ENCODE peak calls at places on chromosome 15, in nine cellular contexts. V, S, H, L, R, C, U, E and K are unnamed samples. For H3K4me1 and H3K9me3, the result is how much of the 10 kb centered on the place peaks cover.

GRCh38 chr15:85702321-85703230 is 92.1 kb downstream of the KLHL25 start:
- DNase-seq in C (no peak), E (no peak), S (no peak), L (no peak), U (no peak), V (no peak), R (no peak), H (no peak), K (peak)

GRCh38 chr15:91919014-91919534 is 65.6 kb downstream of the SLCO3A1 start:
- DNase-seq in H (no peak), V (no peak), L (no peak), S (no peak), U (no peak), C (no peak), E (peak), R (no peak), K (no peak)

GRCh38 chr15:64443747-64444621 is 16.4 kb upstream of the ZNF609 start:
- DNase-seq in H (peak), C (no peak), E (no peak), L (no peak), S (peak), V (no peak), R (peak), U (no peak), K (no peak)

GRCh38 chr15:45448066-45448510 is 69.7 kb upstream of the GATM start:
- DNase-seq in L (no peak), E (no peak), C (no peak), R (no peak), H (no peak), U (no peak), V (no peak), S (no peak), K (no peak)

GRCh38 chr15:73231661-73232443 is 136.9 kb downstream of the HCN4 start:
- DNase-seq in U (no peak), S (no peak), V (no peak), L (no peak), C (no peak), R (no peak), H (no peak), E (no peak), K (no peak)

GRCh38 chr15:58246041-58246440 is 107.9 kb downstream of the AQP9 start:
- DNase-seq in R (no peak), H (no peak), S (no peak), E (no peak), V (no peak), U (no peak), L (no peak), C (no peak), K (no peak)

GRCh38 chr15:68252925-68253534 is 23.5 kb upstream of the CLN6 start:
- DNase-seq in L (no peak), C (peak), U (no peak), S (peak), V (peak), E (no peak), H (peak), R (peak), K (peak)

GRCh38 chr15:33960160-33960559 is 8.1 kb upstream of the CHRM5 start:
- DNase-seq in U (no peak), S (no peak), L (no peak), V (no peak), C (no peak), E (no peak), R (no peak), H (no peak), K (no peak)

GRCh38 chr15:31487811-31488436 is 161.3 kb downstream of the KLF13 start:
- DNase-seq in L (no peak), R (no peak), V (no peak), U (peak), H (no peak), E (no peak), S (no peak), C (no peak), K (no peak)

GRCh38 chr15:32844118-32844711 is 126.4 kb downstream of the GREM1 start:
- DNase-seq in V (no peak), U (no peak), H (peak), C (no peak), L (no peak), E (no peak), S (peak), R (no peak), K (no peak)

GRCh38 chr15:50953302-50953701 is 44.8 kb downstream of the AP4E1 start:
- DNase-seq in H (no peak), S (no peak), C (no peak), R (no peak), V (no peak), U (no peak), L (no peak), E (no peak), K (no peak)

GRCh38 chr15:68217341-68217740 is 12.2 kb downstream of the CLN6 start:
- DNase-seq in V (no peak), R (no peak), S (no peak), H (no peak), U (no peak), L (no peak), C (no peak), E (peak), K (no peak)

GRCh38 chr15:34337557-34338306 is at the start of gene SLC12A6:
- DNase-seq in C (peak), U (peak), S (peak), E (peak), V (peak), H (peak), L (peak), R (peak), K (peak)

GRCh38 chr15:84813931-84814330 is 3.2 kb upstream of the ALPK3 start:
- DNase-seq in L (no peak), R (no peak), E (no peak), V (no peak), U (no peak), H (no peak), C (no peak), S (no peak), K (no peak)

GRCh38 chr15:88651971-88652370 is 13.2 kb downstream of the ISG20 start:
- DNase-seq in H (no peak), L (peak), C (no peak), U (no peak), S (no peak), V (no peak), E (peak), R (peak), K (no peak)

GRCh38 chr15:40928975-40929729 is at the start of gene DLL4:
- DNase-seq in L (peak), U (peak), C (no peak), S (peak), E (no peak), R (peak), H (peak), V (peak), K (peak)

GRCh38 chr15:80780416-80781221 is 1.4 kb downstream of the CEMIP start:
- DNase-seq in V (peak), L (no peak), R (no peak), C (peak), E (no peak), H (peak), S (peak), U (peak), K (peak)

GRCh38 chr15:68370768-68371151 is 61.2 kb downstream of the ITGA11 start:
- DNase-seq in U (no peak), S (no peak), L (no peak), V (no peak), R (no peak), C (no peak), E (peak), H (no peak), K (no peak)

GRCh38 chr15:84862214-84862975 is 22.1 kb upstream of the SLC28A1 start:
- DNase-seq in L (no peak), S (peak), V (no peak), H (no peak), U (no peak), C (no peak), R (no peak), E (no peak), K (no peak)

GRCh38 chr15:61621146-61621545 is 392.0 kb upstream of the RORA start:
- DNase-seq in R (no peak), L (peak), E (no peak), C (peak), S (peak), V (peak), H (peak), U (peak), K (no peak)

GRCh38 chr15:51335538-51335961 is 2.8 kb downstream of the CYP19A1 start:
- DNase-seq in S (no peak), L (no peak), U (no peak), E (peak), V (no peak), H (no peak), R (no peak), C (no peak), K (no peak)

GRCh38 chr15:40381818-40382529 is 547 bp upstream of the KNSTRN start:
- DNase-seq in U (no peak), H (no peak), S (no peak), L (no peak), C (no peak), R (no peak), E (no peak), V (no peak), K (no peak)

GRCh38 chr15:41881925-41882688 is 11.7 kb downstream of the SPTBN5 start:
- DNase-seq in E (no peak), R (no peak), S (no peak), C (no peak), L (no peak), U (peak), V (no peak), H (peak), K (no peak)

GRCh38 chr15:62849316-62850129 is 193.0 kb upstream of the TPM1 start:
- DNase-seq in S (no peak), V (no peak), C (no peak), H (no peak), R (no peak), L (no peak), U (no peak), E (no peak), K (no peak)

GRCh38 chr15:73924258-73924921 is 1.9 kb upstream of the LOXL1 start:
- DNase-seq in L (no peak), U (no peak), C (no peak), H (no peak), R (peak), E (peak), S (no peak), V (peak), K (no peak)

GRCh38 chr15:72382146-72382545 is 6.3 kb upstream of the HEXA start:
- DNase-seq in C (no peak), R (no peak), U (no peak), E (no peak), L (no peak), S (peak), H (no peak), V (no peak), K (no peak)

GRCh38 chr15:44101286-44101685 is 93.8 kb downstream of the FRMD5 start:
- DNase-seq in E (no peak), C (no peak), H (no peak), R (no peak), U (no peak), L (no peak), V (no peak), S (no peak), K (no peak)

GRCh38 chr15:99126195-99126594 is 21.3 kb downstream of the SYNM start:
- DNase-seq in H (no peak), R (no peak), L (no peak), C (no peak), U (no peak), S (no peak), E (peak), V (no peak), K (no peak)

GRCh38 chr15:74901612-74902063 is 5.0 kb downstream of the FAM219B start:
- DNase-seq in V (peak), L (peak), S (peak), R (peak), C (peak), H (peak), E (peak), U (peak), K (peak)

GRCh38 chr15:76328962-76329361 is 7.6 kb upstream of the ISL2 start:
- DNase-seq in U (no peak), H (no peak), C (no peak), L (no peak), R (no peak), V (no peak), E (no peak), S (no peak), K (no peak)

GRCh38 chr15:43189296-43189695 is 4.1 kb downstream of the CCNDBP1 start:
- DNase-seq in C (no peak), L (no peak), R (no peak), E (no peak), H (no peak), V (no peak), U (no peak), S (no peak), K (no peak)

GRCh38 chr15:48865387-48866079 is 12.4 kb upstream of the EID1 start:
- DNase-seq in H (no peak), L (no peak), C (no peak), S (no peak), R (no peak), V (no peak), E (no peak), U (no peak), K (no peak)

GRCh38 chr15:39095218-39095879 is 485.5 kb upstream of the THBS1 start:
- DNase-seq in H (no peak), U (no peak), L (no peak), E (no peak), V (no peak), S (no peak), C (peak), R (no peak), K (no peak)

GRCh38 chr15:39622660-39623549 is 42.0 kb downstream of the THBS1 start:
- DNase-seq in S (no peak), V (no peak), H (no peak), C (no peak), R (no peak), E (no peak), U (no peak), L (no peak), K (no peak)

GRCh38 chr15:48470096-48470495 is 138.9 kb downstream of the DUT start:
- DNase-seq in U (no peak), R (no peak), H (no peak), V (no peak), L (no peak), C (no peak), E (no peak), S (no peak), K (no peak)

GRCh38 chr15:70768247-70768883 is 5.0 kb upstream of the UACA start:
- DNase-seq in R (no peak), S (no peak), L (no peak), U (no peak), E (no peak), C (no peak), V (no peak), H (no peak), K (no peak)
- H3K4me3 ChIP-seq in R (no peak), S (no peak), L (no peak), U (no peak), E (no peak), C (no peak), V (no peak), H (no peak), K (no peak)

GRCh38 chr15:90211009-90211408 is 9.9 kb downstream of the SEMA4B start:
- DNase-seq in S (no peak), V (no peak), C (no peak), R (no peak), L (no peak), U (no peak), H (no peak), E (no peak), K (no peak)

GRCh38 chr15:90208372-90208771 is 7.2 kb downstream of the SEMA4B start:
- DNase-seq in C (no peak), U (no peak), E (no peak), H (no peak), V (no peak), L (no peak), R (no peak), S (no peak), K (no peak)

GRCh38 chr15:90210593-90210992 is 9.5 kb downstream of the SEMA4B start:
- DNase-seq in R (no peak), C (no peak), S (no peak), H (no peak), L (no peak), E (no peak), U (peak), V (no peak), K (no peak)

GRCh38 chr15:90211440-90212168 is 10.5 kb downstream of the SEMA4B start:
- DNase-seq in C (no peak), V (no peak), H (peak), E (no peak), U (peak), L (no peak), R (no peak), S (no peak), K (no peak)

GRCh38 chr15:90209591-90209990 is 8.5 kb downstream of the SEMA4B start:
- DNase-seq in V (no peak), U (no peak), R (no peak), C (no peak), E (no peak), H (no peak), L (no peak), S (no peak), K (no peak)
- H3K4me1 ChIP-seq in V (under half), U (under half), R (under half), C (under half), E (under half), H (under half), L (under half), S (under half), K (under half)

GRCh38 chr15:25060996-25061620 is 106.3 kb downstream of the SNRPN start:
- DNase-seq in L (no peak), V (no peak), S (no peak), R (peak), U (no peak), C (no peak), H (no peak), E (peak), K (no peak)
- H3K9me3 ChIP-seq in L (half or more), V (under half), S (half or more), R (half or more), U (half or more), C (half or more), H (under half), E (half or more), K (under half)

DNA sequence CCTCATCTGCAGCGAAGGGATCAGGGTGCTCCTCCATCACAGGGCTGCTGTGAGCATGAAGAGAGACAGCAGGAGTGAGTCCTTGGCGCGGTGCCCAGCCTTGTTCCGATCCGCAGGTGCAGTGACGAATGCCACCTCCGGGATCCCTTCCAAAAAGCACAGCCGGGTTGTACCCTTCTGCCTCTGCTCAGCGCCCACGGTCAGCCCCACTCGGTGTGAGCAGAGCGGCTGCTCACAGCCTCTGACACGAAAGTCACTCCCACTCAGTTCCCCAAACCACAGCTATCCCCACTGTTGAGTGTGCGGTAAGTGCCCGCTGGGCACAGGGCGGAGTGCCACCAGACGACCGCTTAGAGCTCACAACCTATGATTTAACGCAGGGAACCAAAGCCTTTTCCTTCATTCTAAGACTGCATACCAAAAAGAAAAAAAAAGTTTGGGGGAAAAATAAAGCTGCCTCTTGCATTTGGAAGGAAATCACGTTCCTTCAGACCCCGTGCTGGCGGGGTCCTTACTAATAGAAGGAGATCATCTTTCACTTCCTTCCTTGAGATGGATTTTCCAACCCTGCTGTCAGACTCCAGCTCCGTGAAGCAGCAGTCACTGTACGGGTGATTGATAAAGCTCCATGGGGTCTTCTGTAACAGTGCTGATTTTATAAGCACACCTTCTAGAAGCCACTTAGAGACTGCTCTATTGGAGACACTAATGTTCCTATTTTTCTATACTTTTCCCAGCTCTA is 34.7 kb upstream of the TUBGCP5 start:
- DNase-seq in V (peak), R (no peak), C (no peak), U (peak), E (no peak), S (no peak), L (peak), H (no peak), K (peak)
- H3K4me3 ChIP-seq in V (no peak), R (no peak), C (no peak), U (no peak), E (no peak), S (no peak), L (no peak), H (no peak), K (no peak)

GRCh38 chr15:77624868-77625267 is 7.8 kb downstream of the LINGO1 start:
- DNase-seq in C (no peak), H (peak), S (no peak), L (no peak), R (no peak), V (no peak), E (no peak), U (no peak), K (no peak)
- H3K4me1 ChIP-seq in C (under half), H (under half), S (under half), L (under half), R (under half), V (under half), E (under half), U (under half), K (under half)

GRCh38 chr15:25058080-25058785 is 103.4 kb downstream of the SNRPN start:
- DNase-seq in E (peak), C (no peak), U (no peak), L (peak), S (no peak), H (no peak), V (no peak), R (peak), K (no peak)
- H3K9me3 ChIP-seq in E (half or more), C (half or more), U (half or more), L (half or more), S (half or more), H (under half), V (under half), R (half or more), K (under half)

GRCh38 chr15:66935688-66936087 is 129.7 kb upstream of the SMAD3 start:
- DNase-seq in E (no peak), V (no peak), H (no peak), R (no peak), U (no peak), C (no peak), L (no peak), S (no peak), K (no peak)

GRCh38 chr15:66937588-66937987 is 127.8 kb upstream of the SMAD3 start:
- DNase-seq in H (no peak), S (no peak), U (no peak), R (no peak), L (no peak), V (no peak), C (no peak), E (peak), K (no peak)

GRCh38 chr15:66936115-66936863 is 129.1 kb upstream of the SMAD3 start:
- DNase-seq in C (no peak), V (no peak), U (no peak), S (no peak), L (no peak), H (no peak), R (peak), E (peak), K (no peak)

GRCh38 chr15:66938114-66938830 is 127.1 kb upstream of the SMAD3 start:
- DNase-seq in L (no peak), V (no peak), C (no peak), E (no peak), H (peak), S (peak), R (no peak), U (no peak), K (peak)

GRCh38 chr15:66936864-66937245 is 128.5 kb upstream of the SMAD3 start:
- DNase-seq in L (no peak), R (no peak), S (no peak), C (no peak), H (no peak), U (no peak), E (no peak), V (no peak), K (no peak)
- H3K4me3 ChIP-seq in L (peak), R (no peak), S (no peak), C (no peak), H (no peak), U (no peak), E (peak), V (peak), K (no peak)

GRCh38 chr15:93074596-93074995 is 14.4 kb downstream of the RGMA start:
- DNase-seq in S (no peak), R (no peak), H (no peak), E (no peak), C (no peak), V (no peak), U (no peak), L (no peak), K (no peak)

GRCh38 chr15:93072440-93073394 is 16.3 kb downstream of the RGMA start:
- DNase-seq in V (peak), U (peak), E (peak), C (peak), L (no peak), S (peak), R (peak), H (peak), K (peak)

GRCh38 chr15:93071469-93071891 is 17.5 kb downstream of the RGMA start:
- DNase-seq in C (no peak), U (no peak), E (no peak), V (no peak), H (no peak), R (no peak), S (no peak), L (no peak), K (peak)

GRCh38 chr15:93072011-93072410 is 17.0 kb downstream of the RGMA start:
- DNase-seq in E (peak), R (no peak), U (no peak), L (no peak), S (no peak), C (no peak), V (no peak), H (no peak), K (peak)

GRCh38 chr15:93073465-93073952 is 15.5 kb downstream of the RGMA start:
- DNase-seq in U (no peak), C (no peak), H (no peak), L (no peak), V (no peak), R (peak), E (no peak), S (no peak), K (no peak)
- H3K4me1 ChIP-seq in U (under half), C (under half), H (under half), L (under half), V (under half), R (under half), E (under half), S (under half), K (under half)

GRCh38 chr15:98043160-98044059 is 82.9 kb downstream of the ARRDC4 start:
- DNase-seq in V (peak), L (no peak), E (no peak), R (no peak), U (no peak), H (no peak), C (no peak), S (peak), K (no peak)
- H3K9me3 ChIP-seq in V (under half), L (under half), E (under half), R (under half), U (under half), H (under half), C (under half), S (under half), K (under half)